ENCODE peak calls at places on chromosomes 13 and 19, in seven cellular contexts. F is IMR-90, O is thoracic aorta, V is astrocyte of the cerebellum, Q is heart left ventricle, L is A673, E is esophagus squamous epithelium. X is an unnamed sample.

GRCh38 chr19:42452590-42452989 is 9.8 kb upstream of the CXCL17 start:
- DNase-seq in L (peak), Q (no peak), V (no peak), E (no peak), O (no peak), F (no peak), X (no peak)

GRCh38 chr13:89695343-89696257 is 1651.9 kb upstream of the MIR17HG start:
- DNase-seq in O (no peak), V (peak), Q (no peak), E (no peak), F (peak), L (peak), X (peak)

GRCh38 chr13:71522976-71523517 is 344.0 kb downstream of the DACH1 start:
- DNase-seq in O (no peak), Q (no peak), L (no peak), F (no peak), E (no peak), V (no peak), X (no peak)

GRCh38 chr19:6216236-6216995 is 63.4 kb downstream of the MLLT1 start:
- DNase-seq in O (no peak), Q (peak), F (no peak), V (no peak), L (no peak), E (no peak), X (no peak)

GRCh38 chr19:47280183-47280797 is 5.6 kb downstream of the INAFM1 start:
- DNase-seq in L (peak), E (no peak), Q (no peak), F (no peak), V (no peak), O (no peak), X (no peak)

GRCh38 chr19:17406887-17407196 is 1.4 kb upstream of the BST2 start:
- DNase-seq in L (no peak), V (no peak), F (no peak), E (no peak), O (no peak), Q (no peak), X (no peak)

GRCh38 chr19:15331419-15332310 is 674 bp downstream of the BRD4 start:
- DNase-seq in Q (peak), O (no peak), E (no peak), V (no peak), L (peak), F (no peak), X (no peak)

GRCh38 chr13:51729853-51730553 is 74.0 kb downstream of the DHRS12 start:
- DNase-seq in V (peak), O (peak), L (peak), Q (peak), E (no peak), F (peak), X (peak)

GRCh38 chr19:54873990-54874389 is at the start of gene FCAR:
- DNase-seq in O (no peak), F (no peak), V (no peak), Q (no peak), E (no peak), L (no peak), X (no peak)

GRCh38 chr13:46655727-46656180 is 102.8 kb downstream of the LRCH1 start:
- DNase-seq in Q (no peak), E (no peak), V (no peak), O (no peak), F (no peak), L (peak), X (peak)

GRCh38 chr19:37654525-37654832 is 786 bp downstream of the ZFP30 start:
- DNase-seq in V (peak), Q (no peak), E (no peak), L (peak), F (peak), O (no peak), X (peak)

GRCh38 chr13:38159710-38160109 is 189.9 kb upstream of the UFM1 start:
- DNase-seq in O (no peak), L (no peak), V (no peak), E (no peak), Q (no peak), F (no peak), X (no peak)

GRCh38 chr19:38921420-38922274 is 8.9 kb downstream of the SARS2 start:
- DNase-seq in L (no peak), Q (peak), F (no peak), O (no peak), V (no peak), E (no peak), X (no peak)

GRCh38 chr13:43629691-43630480 is 156.9 kb downstream of the ENOX1 start:
- DNase-seq in O (no peak), Q (no peak), V (no peak), F (peak), L (peak), E (no peak), X (no peak)

GRCh38 chr19:52214241-52214640 is 24.4 kb downstream of the PPP2R1A start:
- DNase-seq in E (no peak), V (no peak), L (no peak), F (peak), O (no peak), Q (no peak), X (no peak)

GRCh38 chr19:21617740-21618339 is 112.4 kb downstream of the ZNF429 start:
- DNase-seq in O (no peak), V (no peak), F (no peak), Q (no peak), L (no peak), E (no peak), X (no peak)

GRCh38 chr19:56748443-56748842 is 76.9 kb upstream of the ZNF835 start:
- DNase-seq in O (no peak), F (no peak), V (no peak), E (no peak), L (peak), Q (no peak), X (no peak)

GRCh38 chr13:79387853-79388252 is 18.2 kb downstream of the RBM26 start:
- DNase-seq in V (no peak), Q (no peak), L (no peak), O (no peak), F (no peak), E (no peak), X (no peak)

GRCh38 chr13:32261567-32261966 is 53.6 kb downstream of the ZAR1L start:
- DNase-seq in F (peak), L (peak), Q (peak), V (peak), O (peak), E (no peak), X (peak)

GRCh38 chr19:52527954-52528326 is 472 bp downstream of the ZNF808 start:
- DNase-seq in V (no peak), F (no peak), O (no peak), Q (peak), E (no peak), L (peak), X (no peak)

GRCh38 chr13:113998781-113999617 is 25.1 kb upstream of the C13orf46 start:
- DNase-seq in E (no peak), L (no peak), O (no peak), V (no peak), Q (peak), F (no peak), X (no peak)

GRCh38 chr13:35909837-35910236 is 221.3 kb downstream of the DCLK1 start:
- DNase-seq in F (no peak), L (no peak), O (no peak), E (no peak), V (no peak), Q (no peak), X (no peak)
- TF ChIP-seq CTCF in F (no peak), L (no peak), O (no peak), E (no peak), V (no peak), Q (no peak), X (no peak)

DNA sequence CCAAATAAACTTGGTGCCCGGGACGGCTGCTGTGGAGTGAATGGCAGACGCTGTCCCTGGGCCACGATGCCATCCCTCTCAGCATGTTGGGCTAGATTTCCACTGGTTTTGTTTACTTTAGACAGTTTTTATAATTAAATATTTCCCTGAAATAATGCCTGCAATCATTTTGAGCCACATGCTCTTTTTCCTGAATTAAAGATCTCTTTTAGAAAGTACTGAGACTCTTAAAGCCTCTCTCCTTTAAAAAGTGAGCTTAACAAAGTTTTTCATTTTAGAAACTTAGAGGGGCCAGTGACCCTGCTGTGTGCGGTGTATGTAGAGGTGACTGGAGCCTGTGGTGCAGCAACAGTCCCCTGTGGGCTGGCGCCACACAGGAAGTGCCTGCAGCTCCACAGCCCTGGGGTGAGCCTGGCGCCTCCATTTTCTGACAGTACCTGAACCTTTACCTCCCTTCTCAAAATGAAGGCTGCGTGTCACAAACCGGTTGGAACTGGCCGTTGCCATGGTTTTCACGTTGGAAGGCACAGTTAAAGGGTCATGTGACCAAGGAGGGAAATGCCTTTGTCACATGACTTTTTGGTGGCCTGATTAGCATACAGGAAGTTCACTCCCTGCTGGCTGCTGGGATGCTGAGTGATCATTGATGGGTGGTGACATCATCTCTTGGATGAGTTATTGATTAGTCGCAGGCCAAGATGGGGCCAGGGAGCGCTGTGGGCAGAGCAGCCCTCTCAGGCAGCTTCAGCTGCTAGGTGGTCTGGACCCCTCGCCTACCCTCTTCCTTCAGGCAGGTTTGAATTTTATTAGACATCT is 26.3 kb downstream of the TSSK6 start:
- DNase-seq in L (peak), O (peak), Q (peak), V (peak), E (peak), F (peak), X (peak)
- H3K4me3 ChIP-seq in L (peak), O (peak), Q (no peak), V (no peak), E (no peak), F (no peak), X (peak)

GRCh38 chr13:73174521-73175010 is 115.8 kb downstream of the KLF5 start:
- DNase-seq in F (no peak), V (no peak), O (no peak), L (no peak), E (no peak), Q (no peak), X (no peak)

GRCh38 chr13:73179906-73180305 is 121.1 kb downstream of the KLF5 start:
- DNase-seq in Q (no peak), V (no peak), F (peak), O (no peak), L (no peak), E (no peak), X (no peak)

GRCh38 chr13:73177017-73177416 is 118.2 kb downstream of the KLF5 start:
- DNase-seq in L (no peak), F (no peak), V (no peak), E (no peak), Q (no peak), O (no peak), X (no peak)

GRCh38 chr13:73173160-73173905 is 114.5 kb downstream of the KLF5 start:
- DNase-seq in F (no peak), Q (no peak), E (no peak), V (no peak), O (no peak), L (no peak), X (no peak)

GRCh38 chr13:73177911-73178565 is 119.2 kb downstream of the KLF5 start:
- DNase-seq in L (no peak), E (no peak), V (no peak), O (no peak), Q (no peak), F (no peak), X (no peak)
- TF ChIP-seq CTCF in L (no peak), E (no peak), V (no peak), O (no peak), Q (no peak), F (no peak), X (no peak)

GRCh38 chr19:45643024-45643926 is 4.1 kb upstream of the EML2 start:
- DNase-seq in O (no peak), Q (peak), V (peak), E (peak), L (peak), F (peak), X (peak)
- H3K4me3 ChIP-seq in O (peak), Q (no peak), V (peak), E (no peak), L (peak), F (no peak), X (no peak)